ENCODE peak calls at places on chromosome 9, in nine cellular contexts. Z, V, M, H, E, U, S, Q and W are unnamed samples. For H3K36me3 and H3K4me1, the result is how much of the 10 kb centered on the place peaks cover.

GRCh38 chr9:129773262-129774048 is 20.6 kb upstream of the PTGES start:
- DNase-seq in M (no peak), Q (no peak), E (no peak), V (peak), U (no peak), H (peak), Z (peak), S (no peak), W (no peak)

GRCh38 chr9:82036101-82036500 is 47.5 kb downstream of the SPATA31D1 start:
- DNase-seq in U (no peak), V (no peak), S (no peak), M (no peak), Q (no peak), E (no peak), H (no peak), Z (no peak), W (no peak)

GRCh38 chr9:133562611-133563285 is 28.2 kb downstream of the ADAMTSL2 start:
- DNase-seq in V (no peak), Z (no peak), E (no peak), M (no peak), Q (no peak), U (no peak), H (no peak), S (no peak), W (no peak)

GRCh38 chr9:2157277-2158105 is 142.3 kb downstream of the SMARCA2 start:
- DNase-seq in M (no peak), E (peak), V (peak), H (peak), S (peak), Z (peak), U (peak), Q (peak), W (no peak)

GRCh38 chr9:131562032-131562959 is 17.0 kb downstream of the PRRT1B start:
- DNase-seq in Z (no peak), Q (no peak), U (peak), M (peak), H (no peak), E (no peak), S (no peak), V (peak), W (no peak)

GRCh38 chr9:124256517-124257069 is 1.2 kb upstream of the NEK6 start:
- DNase-seq in H (no peak), M (peak), S (no peak), Z (peak), U (peak), V (peak), E (peak), Q (no peak), W (no peak)

GRCh38 chr9:95193480-95193879 is 124.0 kb downstream of the FANCC start:
- DNase-seq in Z (no peak), S (no peak), U (no peak), V (no peak), E (no peak), Q (no peak), H (no peak), M (no peak), W (no peak)

GRCh38 chr9:135156525-135157510 is 69.3 kb downstream of the OLFM1 start:
- DNase-seq in S (no peak), M (no peak), E (peak), H (peak), U (peak), Q (peak), V (peak), Z (peak), W (no peak)

GRCh38 chr9:2377135-2377534 is 244.5 kb upstream of the VLDLR start:
- DNase-seq in H (no peak), E (no peak), M (no peak), S (no peak), Q (no peak), Z (no peak), U (no peak), V (no peak), W (no peak)

GRCh38 chr9:96450613-96451544 is 910 bp downstream of the HABP4 start:
- DNase-seq in H (peak), V (peak), U (peak), M (peak), S (peak), Q (peak), E (peak), Z (peak), W (peak)

GRCh38 chr9:89038354-89039091 is 47.3 kb downstream of the S1PR3 start:
- DNase-seq in Z (no peak), U (no peak), V (peak), Q (peak), M (no peak), E (peak), H (no peak), S (no peak), W (no peak)

GRCh38 chr9:10785255-10785654 is 172.5 kb upstream of the PTPRD start:
- DNase-seq in Q (no peak), M (no peak), Z (no peak), V (no peak), E (no peak), S (no peak), H (no peak), U (no peak), W (no peak)

GRCh38 chr9:89477395-89477794 is 20.5 kb downstream of the SEMA4D start:
- DNase-seq in U (no peak), M (peak), Q (no peak), E (no peak), H (no peak), V (no peak), Z (no peak), S (no peak), W (peak)

GRCh38 chr9:131590449-131590848 is 45.1 kb downstream of the PRRT1B start:
- DNase-seq in Q (no peak), U (no peak), H (no peak), E (no peak), M (peak), Z (no peak), V (no peak), S (no peak), W (no peak)

DNA sequence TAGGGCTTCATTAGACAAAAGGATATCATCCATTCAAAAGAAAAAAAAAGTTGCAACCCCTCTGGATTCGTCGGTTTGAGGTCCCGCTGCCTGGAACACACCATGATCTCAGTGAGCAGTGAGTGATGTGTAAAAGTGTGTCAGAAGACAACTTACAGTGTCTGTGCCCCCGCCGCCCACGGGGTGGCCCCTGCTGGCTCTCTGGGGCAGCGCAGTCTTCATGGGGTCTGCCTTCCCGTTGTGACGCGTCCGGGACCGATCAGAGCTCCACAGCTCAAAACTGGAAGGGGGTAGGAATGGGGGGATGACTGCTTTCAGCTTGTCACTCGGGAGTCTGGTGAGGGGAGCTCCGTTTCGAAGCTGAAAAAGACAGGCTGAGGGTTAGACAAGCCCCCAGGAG is 22.6 kb downstream of the ANKS6 start:
- DNase-seq in H (no peak), E (no peak), Q (no peak), U (no peak), V (no peak), M (no peak), Z (no peak), S (no peak), W (no peak)
- H3K36me3 ChIP-seq in H (under half), E (under half), Q (under half), U (under half), V (under half), M (under half), Z (under half), S (under half), W (under half)

GRCh38 chr9:127172066-127172707 is 49.8 kb upstream of the ANGPTL2 start:
- DNase-seq in E (no peak), H (no peak), M (no peak), S (no peak), Q (no peak), U (peak), Z (no peak), V (no peak), W (no peak)
- H3K4me1 ChIP-seq in E (under half), H (under half), M (under half), S (under half), Q (under half), U (under half), Z (under half), V (under half), W (under half)

GRCh38 chr9:93125331-93125894 is 8.6 kb downstream of the NINJ1 start:
- DNase-seq in Q (peak), V (no peak), E (no peak), U (no peak), M (peak), Z (peak), S (no peak), H (peak), W (no peak)

GRCh38 chr9:93122721-93123221 is 11.3 kb downstream of the NINJ1 start:
- DNase-seq in Q (peak), E (peak), H (peak), Z (peak), V (no peak), M (peak), S (no peak), U (peak), W (no peak)

GRCh38 chr9:93126151-93126781 is 7.8 kb downstream of the NINJ1 start:
- DNase-seq in M (peak), U (peak), S (peak), E (no peak), Q (peak), Z (peak), H (peak), V (no peak), W (no peak)

GRCh38 chr9:93123561-93124283 is 10.3 kb downstream of the NINJ1 start:
- DNase-seq in Q (peak), Z (peak), H (peak), S (peak), E (peak), U (peak), M (peak), V (no peak), W (peak)

DNA sequence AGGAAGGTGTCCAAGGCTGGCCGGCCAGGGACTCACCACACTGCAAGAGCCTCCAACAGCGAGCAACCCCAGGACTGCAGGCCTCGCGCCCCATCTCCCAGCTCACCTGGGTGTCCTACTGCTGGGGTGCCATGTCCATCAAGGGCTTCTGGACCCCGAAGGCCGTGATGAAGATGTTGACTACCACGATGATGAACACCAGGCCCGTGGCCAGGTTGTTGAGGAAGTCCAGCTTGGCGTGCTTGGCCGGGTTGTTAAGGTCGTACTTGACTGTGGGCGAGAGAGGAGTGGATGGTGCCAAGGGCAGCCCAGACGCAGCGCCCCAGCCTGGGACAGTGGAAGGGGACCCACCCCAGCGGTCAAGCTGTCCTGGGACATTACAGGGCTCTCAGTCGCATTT is 9.3 kb downstream of the NINJ1 start:
- DNase-seq in U (peak), H (peak), Q (peak), S (no peak), E (no peak), V (no peak), Z (peak), M (peak), W (no peak)
- H3K27ac ChIP-seq in U (no peak), H (no peak), Q (no peak), S (no peak), E (no peak), V (no peak), Z (no peak), M (no peak), W (no peak)

DNA sequence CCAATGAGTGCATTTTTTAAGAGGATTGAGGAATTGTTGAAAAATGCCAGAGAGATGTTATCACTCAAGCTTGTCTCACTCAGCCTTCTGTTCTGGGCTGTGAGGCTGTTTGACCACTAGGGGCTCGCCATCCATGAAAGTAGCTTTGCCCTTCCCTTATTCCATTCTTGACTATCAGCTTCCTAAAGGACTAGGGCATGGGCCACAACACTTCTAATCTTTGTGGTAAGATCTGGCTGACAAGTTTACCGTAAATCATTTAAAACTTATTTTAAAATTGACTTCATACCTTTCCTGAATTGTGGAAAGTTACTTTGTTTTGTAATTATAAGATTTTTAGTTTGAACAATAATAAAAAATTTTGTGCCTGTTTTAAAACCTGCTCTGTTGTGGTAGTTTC is 49.5 kb downstream of the TJP2 start:
- DNase-seq in H (no peak), E (peak), S (peak), V (peak), U (peak), Q (no peak), M (no peak), Z (no peak), W (no peak)
- H3K36me3 ChIP-seq in H (half or more), E (half or more), S (under half), V (under half), U (under half), Q (under half), M (under half), Z (under half), W (under half)

GRCh38 chr9:126150411-126151030 is 176.1 kb upstream of the MVB12B start:
- DNase-seq in H (peak), S (peak), E (no peak), M (no peak), V (no peak), U (no peak), Q (no peak), Z (no peak), W (no peak)
- H3K4me1 ChIP-seq in H (under half), S (under half), E (under half), M (under half), V (under half), U (under half), Q (under half), Z (under half), W (under half)